ENCODE peak calls at places on chromosomes 11 and 22, in eight cellular contexts. R is BJ, G is epithelial cell of esophagus, U is tibial artery, A is cardiac fibroblast, B is heart right ventricle, E is fibroblast of villous mesenchyme, I is NB4. Q is an unnamed sample.

GRCh38 chr11:71115770-71116434 is 136.5 kb downstream of the SHANK2 start:
- DNase-seq in R (no peak), G (no peak), U (no peak), A (peak), B (no peak), E (no peak), I (no peak), Q (peak)

GRCh38 chr11:120285256-120285655 is 39.8 kb upstream of the TLCD5 start:
- DNase-seq in R (no peak), G (no peak), U (no peak), A (no peak), B (no peak), E (no peak), I (no peak), Q (no peak)

GRCh38 chr22:29871684-29872083 is 11.3 kb upstream of the MTMR3 start:
- DNase-seq in R (no peak), G (no peak), U (no peak), A (no peak), B (no peak), E (peak), I (no peak), Q (no peak)

GRCh38 chr22:27636716-27637503 is 164.6 kb downstream of the MN1 start:
- DNase-seq in R (no peak), G (no peak), U (peak), A (no peak), B (peak), E (no peak), I (no peak), Q (no peak)

GRCh38 chr22:26474687-26475086 is 8.9 kb downstream of the HPS4 start:
- DNase-seq in R (no peak), G (peak), U (no peak), A (no peak), B (no peak), E (no peak), I (peak), Q (no peak)

GRCh38 chr11:64110465-64111375 is 55.2 kb downstream of the MACROD1 start:
- DNase-seq in R (no peak), G (no peak), U (no peak), A (no peak), B (no peak), E (no peak), I (no peak), Q (no peak)

GRCh38 chr11:50088231-50088630 is 55.6 kb downstream of the OR4C45 start:
- DNase-seq in R (no peak), G (peak), U (no peak), A (no peak), B (no peak), E (no peak), I (no peak), Q (no peak)

GRCh38 chr11:96326954-96327353 is 16.0 kb downstream of the MAML2 start:
- DNase-seq in R (no peak), G (no peak), U (no peak), A (no peak), B (no peak), E (no peak), I (no peak), Q (no peak)

GRCh38 chr11:118436639-118437045 is 350 bp downstream of the KMT2A start:
- DNase-seq in R (no peak), G (peak), U (peak), A (no peak), B (no peak), E (peak), I (peak), Q (no peak)

GRCh38 chr11:1573077-1573846 is 1.2 kb upstream of the DUSP8 start:
- DNase-seq in R (no peak), G (peak), U (peak), A (no peak), B (no peak), E (no peak), I (no peak), Q (no peak)

GRCh38 chr11:87437844-87438223 is 400.1 kb downstream of the TMEM135 start:
- DNase-seq in R (peak), G (peak), U (no peak), A (no peak), B (no peak), E (peak), I (no peak), Q (peak)

GRCh38 chr11:43486141-43486540 is 127.4 kb downstream of the TTC17 start:
- DNase-seq in R (no peak), G (no peak), U (no peak), A (peak), B (no peak), E (peak), I (no peak), Q (peak)

GRCh38 chr22:19105456-19105855 is 16.8 kb downstream of the DGCR2 start:
- DNase-seq in R (no peak), G (no peak), U (no peak), A (no peak), B (no peak), E (no peak), I (no peak), Q (no peak)

GRCh38 chr11:96827164-96827563 is 437.4 kb downstream of the JRKL start:
- DNase-seq in R (no peak), G (no peak), U (no peak), A (peak), B (no peak), E (peak), I (no peak), Q (peak)

GRCh38 chr22:39135092-39135896 is 17.2 kb downstream of the CBX7 start:
- DNase-seq in R (no peak), G (peak), U (no peak), A (peak), B (peak), E (peak), I (peak), Q (peak)

GRCh38 chr11:121514401-121514981 is 61.7 kb upstream of the SORL1-AS1 start:
- DNase-seq in R (no peak), G (peak), U (no peak), A (no peak), B (no peak), E (no peak), I (no peak), Q (no peak)

GRCh38 chr11:82767123-82767522 is 33.5 kb upstream of the FAM181B start:
- DNase-seq in R (no peak), G (no peak), U (no peak), A (no peak), B (no peak), E (no peak), I (no peak), Q (no peak)

GRCh38 chr11:68315581-68315920 is 3.2 kb downstream of the LRP5 start:
- DNase-seq in R (no peak), G (no peak), U (no peak), A (no peak), B (no peak), E (no peak), I (no peak), Q (no peak)

GRCh38 chr11:93039841-93040240 is 70.4 kb downstream of the MTNR1B start:
- DNase-seq in R (no peak), G (peak), U (no peak), A (peak), B (no peak), E (no peak), I (no peak), Q (no peak)

GRCh38 chr11:77082838-77083552 is 16.2 kb downstream of the CAPN5 start:
- DNase-seq in R (no peak), G (no peak), U (peak), A (peak), B (peak), E (peak), I (no peak), Q (peak)

GRCh38 chr22:39456262-39457046 is at the start of gene MGAT3:
- DNase-seq in R (no peak), G (no peak), U (no peak), A (no peak), B (no peak), E (no peak), I (no peak), Q (no peak)

GRCh38 chr11:128692750-128693578 is 908 bp upstream of the FLI1 start:
- DNase-seq in R (no peak), G (peak), U (no peak), A (peak), B (peak), E (peak), I (peak), Q (peak)

GRCh38 chr22:45918455-45919370 is 58.2 kb downstream of the WNT7B start:
- DNase-seq in R (no peak), G (peak), U (no peak), A (peak), B (no peak), E (no peak), I (peak), Q (peak)

GRCh38 chr22:23053912-23054530 is 16.3 kb upstream of the GNAZ start:
- DNase-seq in R (no peak), G (no peak), U (peak), A (no peak), B (no peak), E (no peak), I (no peak), Q (no peak)

GRCh38 chr11:21415566-21415965 is 746.2 kb downstream of the NELL1 start:
- DNase-seq in R (no peak), G (no peak), U (no peak), A (no peak), B (no peak), E (no peak), I (no peak), Q (no peak)

GRCh38 chr11:2382927-2383822 is 6.1 kb downstream of the CD81 start:
- DNase-seq in R (no peak), G (no peak), U (peak), A (peak), B (peak), E (peak), I (peak), Q (peak)

GRCh38 chr11:77140231-77140959 is 12.3 kb downstream of the MYO7A start:
- DNase-seq in R (no peak), G (peak), U (no peak), A (peak), B (peak), E (peak), I (peak), Q (peak)

GRCh38 chr11:78428773-78429172 is 11.2 kb upstream of the GAB2 start:
- DNase-seq in R (no peak), G (no peak), U (no peak), A (no peak), B (no peak), E (no peak), I (no peak), Q (no peak)

GRCh38 chr11:64355078-64355940 is 3.7 kb upstream of the RPS6KA4 start:
- DNase-seq in R (no peak), G (peak), U (peak), A (peak), B (peak), E (peak), I (peak), Q (peak)

GRCh38 chr22:36294801-36295200 is 41.9 kb downstream of the APOL1 start:
- DNase-seq in R (no peak), G (no peak), U (no peak), A (no peak), B (no peak), E (no peak), I (no peak), Q (no peak)

GRCh38 chr22:41557401-41558240 is 3.2 kb upstream of the CSDC2 start:
- DNase-seq in R (no peak), G (peak), U (peak), A (peak), B (peak), E (peak), I (no peak), Q (peak)

GRCh38 chr22:40326905-40327735 is 19.2 kb upstream of the ADSL start:
- DNase-seq in R (no peak), G (no peak), U (no peak), A (peak), B (no peak), E (no peak), I (no peak), Q (peak)

GRCh38 chr11:76445122-76446084 is 585 bp downstream of the EMSY start:
- DNase-seq in R (peak), G (peak), U (peak), A (peak), B (peak), E (peak), I (peak), Q (peak)

GRCh38 chr11:119629834-119630624 is 99.0 kb downstream of the NECTIN1 start:
- DNase-seq in R (no peak), G (no peak), U (no peak), A (no peak), B (no peak), E (no peak), I (no peak), Q (no peak)

GRCh38 chr22:44807915-44808690 is 55.7 kb downstream of the ARHGAP8 start:
- DNase-seq in R (no peak), G (no peak), U (no peak), A (no peak), B (no peak), E (no peak), I (peak), Q (no peak)

GRCh38 chr22:46010951-46011626 is 34.1 kb upstream of the WNT7B start:
- DNase-seq in R (no peak), G (no peak), U (no peak), A (no peak), B (no peak), E (no peak), I (no peak), Q (no peak)

GRCh38 chr11:14764899-14765527 is 121.4 kb downstream of the PDE3B start:
- DNase-seq in R (no peak), G (no peak), U (no peak), A (peak), B (no peak), E (peak), I (peak), Q (peak)

GRCh38 chr22:46582281-46582811 is 37.8 kb upstream of the GRAMD4 start:
- DNase-seq in R (no peak), G (no peak), U (no peak), A (no peak), B (no peak), E (no peak), I (no peak), Q (no peak)

GRCh38 chr11:130829801-130830562 is 86.3 kb downstream of the SNX19 start:
- DNase-seq in R (no peak), G (no peak), U (peak), A (peak), B (peak), E (no peak), I (no peak), Q (peak)

GRCh38 chr11:130828741-130829140 is 87.5 kb downstream of the SNX19 start:
- DNase-seq in R (no peak), G (no peak), U (peak), A (no peak), B (no peak), E (no peak), I (no peak), Q (no peak)

GRCh38 chr11:130825621-130826020 is 90.7 kb downstream of the SNX19 start:
- DNase-seq in R (no peak), G (no peak), U (no peak), A (no peak), B (no peak), E (peak), I (no peak), Q (no peak)

GRCh38 chr11:130826572-130826971 is 89.7 kb downstream of the SNX19 start:
- DNase-seq in R (no peak), G (no peak), U (no peak), A (no peak), B (no peak), E (no peak), I (no peak), Q (no peak)

GRCh38 chr11:130827697-130828377 is 88.4 kb downstream of the SNX19 start:
- DNase-seq in R (no peak), G (peak), U (peak), A (peak), B (peak), E (peak), I (peak), Q (peak)
- TF ChIP-seq CTCF in R (peak), G (peak), U (peak), A (peak), B (peak), E (peak), I (peak), Q (peak)

DNA sequence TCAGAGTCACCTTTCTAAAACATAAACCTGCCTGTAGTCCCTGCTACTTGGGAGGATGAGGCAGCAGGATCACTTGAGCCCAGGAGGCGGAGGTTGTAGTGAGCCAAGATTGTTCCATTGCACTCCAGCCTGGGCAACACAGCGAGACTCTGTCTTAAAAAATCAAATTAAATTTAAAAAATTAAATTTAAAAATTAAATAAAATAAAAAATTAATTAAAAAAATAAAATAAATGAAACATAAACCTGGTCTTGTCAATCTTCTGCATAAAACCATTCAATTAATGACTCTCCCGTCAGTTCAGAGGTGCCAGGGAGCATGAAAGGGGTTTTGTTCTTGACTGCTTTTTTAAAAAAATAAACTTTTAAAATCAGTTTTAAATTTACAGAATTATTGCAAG is 48.6 kb downstream of the CCDC83 start:
- DNase-seq in R (no peak), G (no peak), U (no peak), A (no peak), B (no peak), E (no peak), I (no peak), Q (no peak)
- H3K4me3 ChIP-seq in R (no peak), G (no peak), U (no peak), A (no peak), B (no peak), E (no peak), I (no peak), Q (no peak)

DNA sequence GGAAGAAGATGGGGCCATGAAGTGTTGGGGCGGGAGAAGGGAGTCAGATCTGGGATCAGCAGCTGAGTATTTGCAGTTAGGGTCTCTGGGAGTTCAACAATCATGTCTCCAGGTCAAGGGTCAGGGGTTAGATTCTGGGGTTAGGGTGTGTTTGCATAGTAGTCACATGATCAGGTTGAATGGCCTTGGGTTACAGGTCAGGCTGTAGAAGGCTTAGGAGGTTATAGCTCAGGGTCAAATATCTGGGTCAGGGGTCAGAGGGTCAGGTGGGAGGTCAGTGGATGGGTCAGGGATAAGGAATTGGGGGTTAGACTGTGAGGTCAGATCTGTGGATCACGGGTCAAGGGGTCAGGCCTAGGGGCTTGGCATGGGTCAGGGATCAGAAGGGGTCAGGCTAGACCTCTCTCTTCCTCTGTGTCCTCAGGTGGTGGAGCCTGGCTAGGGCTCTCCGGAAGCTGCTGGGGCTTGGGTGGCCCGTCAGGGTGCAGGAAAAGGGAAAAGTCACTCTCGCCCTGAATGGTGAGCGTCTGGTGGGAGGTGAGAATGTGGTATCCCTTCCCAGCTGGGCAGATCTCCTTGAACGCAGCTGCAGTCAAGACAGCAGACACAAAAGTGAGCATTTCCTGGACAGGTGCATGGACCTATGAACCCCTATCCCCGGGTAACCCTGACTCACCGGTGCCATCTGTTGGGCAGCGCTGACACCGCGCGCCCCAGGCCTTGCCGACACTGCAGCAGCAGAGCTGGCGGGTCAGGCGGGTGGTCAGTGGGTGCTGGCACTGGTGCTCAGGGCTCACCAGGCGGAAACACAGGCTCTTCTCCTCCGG is 6.4 kb downstream of the LTBP3 start:
- DNase-seq in R (no peak), G (peak), U (no peak), A (no peak), B (no peak), E (peak), I (peak), Q (peak)
- TF ChIP-seq CTCF in R (peak), G (peak), U (peak), A (peak), B (peak), E (peak), I (peak), Q (peak)

GRCh38 chr11:104691129-104691528 is 207.1 kb downstream of the CASP12 start:
- DNase-seq in R (no peak), G (no peak), U (no peak), A (no peak), B (no peak), E (no peak), I (no peak), Q (no peak)

GRCh38 chr11:104694259-104695070 is 203.8 kb downstream of the CASP12 start:
- DNase-seq in R (peak), G (peak), U (no peak), A (peak), B (no peak), E (peak), I (peak), Q (peak)

DNA sequence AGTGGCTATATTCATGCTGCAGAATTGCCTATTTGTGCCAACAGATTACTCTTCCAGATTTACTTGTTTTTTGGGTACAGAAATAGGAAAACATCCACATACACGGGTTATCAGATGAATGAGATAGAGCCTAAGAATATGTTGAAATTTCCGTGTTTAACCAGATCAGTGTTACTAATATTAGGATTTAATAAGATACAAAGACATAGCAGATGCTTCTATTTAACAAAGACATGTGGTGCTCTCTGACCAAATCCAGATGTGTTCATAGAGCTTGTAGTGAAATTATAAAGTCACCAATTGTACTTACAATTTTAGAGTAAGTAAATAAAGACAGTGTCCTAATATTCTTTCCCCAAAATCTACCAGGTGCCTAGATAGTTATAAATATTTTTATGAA is 208.0 kb downstream of the CASP12 start:
- DNase-seq in R (no peak), G (no peak), U (no peak), A (no peak), B (no peak), E (peak), I (no peak), Q (no peak)
- H3K4me3 ChIP-seq in R (no peak), G (no peak), U (no peak), A (no peak), B (no peak), E (no peak), I (no peak), Q (no peak)

GRCh38 chr22:20862540-20862939 is 3.7 kb downstream of the SNAP29 start:
- DNase-seq in R (no peak), G (peak), U (no peak), A (no peak), B (no peak), E (no peak), I (no peak), Q (no peak)

GRCh38 chr22:20857247-20857643 is 1.4 kb downstream of the PI4KA start:
- DNase-seq in R (no peak), G (no peak), U (no peak), A (no peak), B (no peak), E (peak), I (no peak), Q (no peak)

GRCh38 chr22:20859615-20860014 is 808 bp downstream of the SNAP29 start:
- DNase-seq in R (no peak), G (no peak), U (no peak), A (no peak), B (no peak), E (no peak), I (no peak), Q (no peak)

GRCh38 chr22:20858615-20859416 is at the start of the genes PI4KA and SNAP29:
- DNase-seq in R (peak), G (peak), U (peak), A (peak), B (peak), E (peak), I (peak), Q (peak)

GRCh38 chr22:20857838-20858614 is 585 bp downstream of the PI4KA start:
- DNase-seq in R (no peak), G (peak), U (peak), A (peak), B (peak), E (peak), I (peak), Q (peak)
- TF ChIP-seq CTCF in R (no peak), G (no peak), U (no peak), A (no peak), B (no peak), E (peak), I (no peak), Q (no peak)